ENCODE peak calls at places on chromosomes 4 and X, in nine cellular contexts. S, H, F, K, G, Z, T, N and R are unnamed samples.

GRCh38 chr4:17055788-17056187 is 157.3 kb upstream of the LDB2 start:
- DNase-seq in S (no peak), H (no peak), F (no peak), K (peak; percentile 85), G (no peak), Z (no peak), T (peak; percentile 82), N (no peak), R (no peak)

GRCh38 chr4:73843369-73843768 is 6.9 kb downstream of the CXCL6 start:
- DNase-seq in S (no peak), H (no peak), F (no peak), K (no peak), G (no peak), Z (no peak), T (no peak), N (no peak), R (no peak)

GRCh38 chr4:115873048-115873447 is 759.6 kb upstream of the NDST4 start:
- DNase-seq in S (peak; percentile 3), H (no peak), F (peak; percentile 8), K (no peak), G (no peak), Z (no peak), T (no peak), N (no peak), R (no peak)

GRCh38 chr4:121900132-121900983 is 30.1 kb upstream of the BBS7 start:
- DNase-seq in S (peak; percentile 84), H (peak; percentile 71), F (peak; percentile 62), K (peak; percentile 72), G (peak; percentile 20), Z (peak; percentile 37), T (peak; percentile 69), N (peak; percentile 32), R (peak; percentile 62)

GRCh38 chr4:3256230-3257124 is 7.5 kb downstream of the MSANTD1 start:
- DNase-seq in S (no peak), H (no peak), F (no peak), K (no peak), G (peak; percentile 34), Z (no peak), T (no peak), N (no peak), R (no peak)

GRCh38 chrX:10597871-10598270 is 22.5 kb downstream of the MID1 start:
- DNase-seq in S (peak; percentile 52), H (peak; percentile 39), F (peak; percentile 36), K (peak; percentile 34), G (no peak), Z (peak; percentile 28), T (no peak), N (no peak), R (no peak)

GRCh38 chr4:80186666-80187065 is 10.6 kb upstream of the PRDM8 start:
- DNase-seq in S (no peak), H (peak; percentile 40), F (no peak), K (no peak), G (no peak), Z (no peak), T (no peak), N (no peak), R (no peak)

GRCh38 chr4:110902500-110902899 is 279.6 kb upstream of the PITX2 start:
- DNase-seq in S (no peak), H (no peak), F (no peak), K (no peak), G (no peak), Z (no peak), T (peak; percentile 2), N (no peak), R (no peak)

GRCh38 chr4:147447820-147448219 is 33.1 kb upstream of the EDNRA start:
- DNase-seq in S (no peak), H (no peak), F (no peak), K (no peak), G (no peak), Z (no peak), T (no peak), N (no peak), R (no peak)

GRCh38 chr4:76208005-76208765 is 5.4 kb downstream of the SCARB2 start:
- DNase-seq in S (no peak), H (no peak), F (no peak), K (peak; percentile 92), G (no peak), Z (no peak), T (peak; percentile 92), N (no peak), R (no peak)

GRCh38 chr4:14879643-14880042 is 122.6 kb upstream of the CPEB2 start:
- DNase-seq in S (no peak), H (no peak), F (no peak), K (no peak), G (no peak), Z (no peak), T (no peak), N (no peak), R (no peak)

GRCh38 chrX:103793541-103793932 is 16.9 kb downstream of the PLP1 start:
- DNase-seq in S (no peak), H (no peak), F (no peak), K (no peak), G (no peak), Z (no peak), T (peak; percentile 18), N (no peak), R (no peak)

GRCh38 chr4:169256101-169256612 is 14.6 kb downstream of the SH3RF1 start:
- DNase-seq in S (no peak), H (no peak), F (no peak), K (no peak), G (no peak), Z (no peak), T (no peak), N (no peak), R (no peak)

GRCh38 chrX:50157545-50158125 is 43.2 kb downstream of the AKAP4 start:
- DNase-seq in S (no peak), H (no peak), F (no peak), K (peak; percentile 9), G (no peak), Z (no peak), T (peak; percentile 20), N (no peak), R (no peak)

GRCh38 chr4:168794881-168795280 is 215.2 kb downstream of the CBR4 start:
- DNase-seq in S (no peak), H (no peak), F (no peak), K (no peak), G (no peak), Z (no peak), T (no peak), N (no peak), R (no peak)

GRCh38 chr4:161894493-161895167 is 269.2 kb downstream of the FSTL5 start:
- DNase-seq in S (no peak), H (no peak), F (no peak), K (no peak), G (no peak), Z (no peak), T (no peak), N (no peak), R (no peak)

GRCh38 chrX:70664726-70665125 is 220.1 kb downstream of the DLG3 start:
- DNase-seq in S (peak; percentile 51), H (peak; percentile 35), F (peak; percentile 7), K (peak; percentile 1), G (no peak), Z (peak; percentile 13), T (peak; percentile 36), N (no peak), R (no peak)

GRCh38 chrX:39871648-39872047 is 226.1 kb downstream of the BCOR start:
- DNase-seq in S (no peak), H (no peak), F (no peak), K (no peak), G (no peak), Z (no peak), T (no peak), N (no peak), R (no peak)

GRCh38 chrX:4661771-4662170 is 948.3 kb upstream of the PRKX start:
- DNase-seq in S (no peak), H (no peak), F (no peak), K (no peak), G (no peak), Z (no peak), T (no peak), N (no peak), R (no peak)

DNA sequence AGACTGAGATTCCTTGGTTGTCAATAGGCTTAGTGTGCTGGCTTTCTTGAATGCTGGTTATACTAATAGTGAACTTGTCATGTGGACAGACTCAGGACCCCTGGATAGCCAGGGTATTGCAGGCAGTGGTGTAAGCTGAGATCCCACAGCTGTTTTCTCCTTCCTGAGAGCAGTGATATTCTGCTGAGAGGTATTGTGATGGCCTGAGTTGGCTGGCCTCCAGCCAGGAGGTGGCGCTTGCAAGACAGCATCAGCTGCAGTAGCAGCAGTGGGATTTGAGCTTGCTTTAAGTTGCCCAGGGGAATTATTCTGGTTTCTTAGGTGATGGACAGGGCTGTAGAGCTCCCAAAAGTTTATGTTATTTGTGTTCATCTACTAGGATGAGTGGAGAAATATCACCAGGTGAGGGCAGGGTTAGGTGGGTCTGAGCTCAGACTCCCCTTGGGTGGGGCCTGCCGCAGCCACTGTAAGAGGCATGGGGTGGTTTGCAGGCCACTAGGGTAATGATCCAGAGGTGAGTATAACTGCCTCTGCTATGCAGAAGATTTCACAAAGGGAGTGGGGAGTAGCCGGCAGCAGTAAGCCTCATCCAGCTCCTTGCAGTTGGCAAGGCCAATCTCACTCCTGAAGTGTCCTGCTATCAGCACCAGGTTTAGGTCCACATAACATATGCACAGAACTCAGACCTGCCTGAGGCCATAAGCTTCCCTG is 66.2 kb downstream of the IL15 start:
- DNase-seq in S (peak; percentile 49), H (no peak), F (peak; percentile 11), K (peak; percentile 6), G (no peak), Z (no peak), T (peak; percentile 43), N (no peak), R (no peak)
- TF ChIP-seq CTCF in S (peak; percentile 67), H (peak; percentile 35), F (no peak), K (peak; percentile 20), G (no peak), Z (peak; percentile 13), T (no peak), N (no peak), R (peak; percentile 17)

GRCh38 chr4:38145741-38146140 is 185.5 kb downstream of the PTTG2 start:
- DNase-seq in S (no peak), H (no peak), F (no peak), K (peak; percentile 82), G (no peak), Z (no peak), T (peak; percentile 94), N (no peak), R (no peak)
- TF ChIP-seq CTCF in S (no peak), H (no peak), F (no peak), K (no peak), G (no peak), Z (no peak), T (no peak), N (no peak), R (no peak)

DNA sequence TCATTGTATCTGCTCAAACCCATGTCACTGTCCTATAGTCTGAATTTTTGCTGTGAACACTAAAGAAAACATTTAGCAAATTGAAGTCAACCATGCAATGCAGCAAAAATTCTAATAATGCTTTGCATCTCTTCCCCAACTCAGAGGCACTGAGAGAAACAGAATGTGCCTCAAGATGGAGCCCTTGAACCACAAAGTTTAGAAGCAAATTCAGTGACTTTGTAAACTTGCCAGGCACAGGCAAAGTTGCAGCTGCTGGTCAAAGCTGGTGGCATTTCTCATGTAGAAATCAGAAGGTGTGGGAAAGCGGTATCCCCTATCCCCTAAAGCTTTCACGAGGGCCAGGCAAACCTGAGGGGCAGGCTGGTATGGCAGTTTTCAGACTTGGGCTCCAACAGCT is 121.7 kb upstream of the DIPK2B start:
- DNase-seq in S (peak; percentile 61), H (peak; percentile 34), F (peak; percentile 35), K (peak; percentile 61), G (no peak), Z (no peak), T (peak; percentile 83), N (peak; percentile 1), R (no peak)
- TF ChIP-seq CTCF in S (peak; percentile 57), H (peak; percentile 47), F (peak; percentile 39), K (peak; percentile 69), G (no peak), Z (no peak), T (peak; percentile 43), N (no peak), R (peak; percentile 60)

GRCh38 chr4:6783111-6783981 is 819 bp downstream of the KIAA0232 start:
- DNase-seq in S (peak; percentile 94), H (peak; percentile 98), F (peak; percentile 94), K (peak; percentile 73), G (peak; percentile 97), Z (peak; percentile 96), T (peak; percentile 93), N (peak; percentile 68), R (peak; percentile 89)
- TF ChIP-seq CTCF in S (no peak), H (peak; percentile 40), F (peak; percentile 29), K (peak; percentile 4), G (peak; percentile 7), Z (peak; percentile 22), T (no peak), N (no peak), R (no peak)